ENCODE peak calls at places on chromosomes 7 and 10, in six cellular contexts. C is endodermal cell, L is brain microvascular endothelial cell, H is cardiac muscle cell, M is MM.1S, J is K562. W is an unnamed sample.

GRCh38 chr7:25844109-25844915 is 307.7 kb upstream of the NFE2L3 start:
- DNase-seq in H (no peak), L (peak), M (no peak), J (no peak), C (no peak), W (no peak)

GRCh38 chr10:123995461-123996131 is 97.8 kb downstream of the CHST15 start:
- DNase-seq in L (peak), M (peak), C (peak), J (no peak), H (peak), W (peak)

GRCh38 chr7:595621-596010 is 76.0 kb upstream of the PDGFA start:
- DNase-seq in L (no peak), J (no peak), M (no peak), H (no peak), C (no peak), W (no peak)

GRCh38 chr7:1898628-1899185 is 228.6 kb downstream of the ELFN1 start:
- DNase-seq in H (no peak), C (no peak), M (no peak), J (no peak), L (no peak), W (no peak)

GRCh38 chr10:3482200-3482993 is 302.6 kb downstream of the KLF6 start:
- DNase-seq in H (peak), C (peak), J (peak), M (no peak), L (peak), W (peak)

GRCh38 chr7:48321319-48322010 is 150.2 kb downstream of the ABCA13 start:
- DNase-seq in L (no peak), J (no peak), C (no peak), M (no peak), H (no peak), W (no peak)

GRCh38 chr10:4191354-4191753 is 406.3 kb upstream of the KLF6 start:
- DNase-seq in M (no peak), H (no peak), L (no peak), J (no peak), C (no peak), W (no peak)

GRCh38 chr10:63819753-63820347 is 298.6 kb downstream of the REEP3 start:
- DNase-seq in J (peak), C (peak), L (peak), M (peak), H (peak), W (peak)

GRCh38 chr7:1274121-1274875 is 41.6 kb downstream of the UNCX start:
- DNase-seq in C (no peak), M (no peak), J (no peak), H (no peak), L (no peak), W (no peak)

GRCh38 chr10:49318751-49319150 is 19.8 kb downstream of the C10orf71 start:
- DNase-seq in L (no peak), H (no peak), C (no peak), J (no peak), M (no peak), W (no peak)

GRCh38 chr10:112519129-112519761 is 72.2 kb downstream of the VTI1A start:
- DNase-seq in L (no peak), J (no peak), M (no peak), H (no peak), C (no peak), W (no peak)

GRCh38 chr10:73262105-73262730 is 9.8 kb upstream of the MRPS16 start:
- DNase-seq in L (peak), H (no peak), J (peak), C (no peak), M (no peak), W (no peak)

GRCh38 chr10:102714621-102715455 is at the start of gene SFXN2:
- DNase-seq in M (peak), J (no peak), C (peak), H (no peak), L (no peak), W (no peak)

GRCh38 chr10:129816702-129817101 is 147.4 kb downstream of the EBF3 start:
- DNase-seq in L (no peak), H (no peak), J (no peak), C (no peak), M (no peak), W (no peak)

GRCh38 chr7:21251166-21251806 is 176.6 kb upstream of the SP4 start:
- DNase-seq in C (no peak), L (no peak), J (no peak), H (no peak), M (no peak), W (no peak)

GRCh38 chr7:97390052-97390451 is 272.6 kb downstream of the SDHAF3 start:
- DNase-seq in C (no peak), J (no peak), H (no peak), M (no peak), L (no peak), W (no peak)

GRCh38 chr10:3624367-3624766 is 160.6 kb downstream of the KLF6 start:
- DNase-seq in H (no peak), J (no peak), M (no peak), L (peak), C (no peak), W (no peak)

DNA sequence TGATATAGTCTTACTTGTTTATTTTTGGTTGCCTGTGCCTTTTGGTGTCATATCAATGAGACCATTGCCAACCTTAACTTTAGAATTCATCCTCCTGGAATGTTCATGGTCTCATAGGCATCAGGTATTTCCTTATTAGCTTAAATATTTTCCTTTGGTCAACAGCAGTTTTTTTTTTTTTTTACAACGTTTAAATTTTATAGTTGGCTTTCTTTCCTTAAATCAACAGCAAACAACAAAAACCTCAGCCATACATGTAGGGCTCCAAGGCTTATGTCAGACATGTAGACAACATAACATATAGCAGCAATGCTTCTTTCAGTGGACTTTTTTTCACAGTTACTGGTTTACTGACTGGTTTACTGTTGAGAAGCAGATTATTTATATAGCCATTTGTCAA is 22.7 kb downstream of the ENTPD7 start:
- DNase-seq in M (no peak), H (no peak), J (no peak), L (no peak), C (no peak), W (no peak)
- H3K27ac ChIP-seq in M (no peak), H (no peak), J (no peak), L (no peak), C (no peak), W (peak)

DNA sequence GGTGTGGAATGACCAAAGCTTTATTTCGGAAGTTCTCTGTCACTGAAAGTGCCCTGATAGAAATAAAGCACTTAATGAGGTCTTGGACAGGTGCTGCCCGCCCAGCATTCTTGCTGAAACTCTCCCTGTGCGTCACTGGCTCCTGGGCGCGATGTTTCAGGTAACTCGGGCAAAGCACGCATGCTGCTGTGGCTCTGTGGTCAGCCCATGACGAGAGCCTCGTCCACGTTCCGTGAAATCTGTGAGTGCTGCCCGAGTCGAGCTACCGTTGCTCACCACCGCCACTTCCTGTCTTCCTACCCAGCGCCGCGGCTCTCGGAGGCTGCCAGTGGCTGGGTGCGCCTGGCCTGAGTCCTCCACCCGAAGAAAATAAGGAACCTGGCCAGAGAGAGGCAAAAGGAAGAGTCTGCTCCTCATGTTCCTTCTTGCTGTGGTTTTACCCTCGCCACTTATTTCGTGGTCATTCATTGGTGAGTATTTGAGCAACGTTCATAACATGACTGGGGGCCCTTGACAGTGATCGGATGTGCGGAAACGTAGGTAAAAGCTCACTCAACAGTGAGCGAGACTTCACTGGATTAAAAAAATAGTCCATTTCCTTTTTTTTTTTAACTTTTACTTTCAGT is 95.5 kb downstream of the MAP3K8 start:
- DNase-seq in M (peak), J (no peak), L (no peak), H (no peak), C (no peak), W (no peak)
- H3K4me3 ChIP-seq in M (peak), J (no peak), L (no peak), H (no peak), C (no peak), W (no peak)

GRCh38 chr7:140316165-140316661 is 82.1 kb downstream of the SLC37A3 start:
- DNase-seq in C (no peak), L (peak), M (no peak), J (no peak), H (no peak), W (peak)

GRCh38 chr7:140317597-140317996 is 80.7 kb downstream of the SLC37A3 start:
- DNase-seq in H (no peak), C (no peak), L (no peak), J (peak), M (no peak), W (no peak)

GRCh38 chr7:140314571-140315480 is 83.5 kb downstream of the SLC37A3 start:
- DNase-seq in J (no peak), C (no peak), L (peak), H (no peak), M (no peak), W (no peak)

GRCh38 chr7:140317999-140318398 is 80.3 kb downstream of the SLC37A3 start:
- DNase-seq in J (no peak), M (no peak), H (no peak), L (no peak), C (no peak), W (no peak)

GRCh38 chr7:140315498-140316164 is 82.7 kb downstream of the SLC37A3 start:
- DNase-seq in H (no peak), C (no peak), M (no peak), L (no peak), J (no peak), W (no peak)
- H3K27ac ChIP-seq in H (no peak), C (no peak), M (no peak), L (no peak), J (no peak), W (peak)

GRCh38 chr7:151782598-151783448 is 94.1 kb downstream of the PRKAG2 start:
- DNase-seq in H (peak), L (peak), C (peak), M (peak), J (peak), W (peak)
- H3K4me3 ChIP-seq in H (no peak), L (peak), C (no peak), M (peak), J (no peak), W (peak)

GRCh38 chr7:151785681-151785965 is 91.3 kb downstream of the PRKAG2 start:
- DNase-seq in J (no peak), H (no peak), C (no peak), M (no peak), L (no peak), W (no peak)
- H3K27ac ChIP-seq in J (no peak), H (no peak), C (no peak), M (no peak), L (no peak), W (no peak)

GRCh38 chr7:147611402-147611801 is 979.2 kb upstream of the C7orf33 start:
- DNase-seq in C (no peak), H (no peak), M (no peak), L (no peak), J (no peak), W (no peak)

GRCh38 chr7:147605326-147605725 is 985.2 kb upstream of the C7orf33 start:
- DNase-seq in H (no peak), J (no peak), L (no peak), M (no peak), C (no peak), W (no peak)

GRCh38 chr7:147607151-147607800 is 983.3 kb upstream of the C7orf33 start:
- DNase-seq in H (no peak), C (peak), M (no peak), L (no peak), J (no peak), W (no peak)
- H3K4me3 ChIP-seq in H (no peak), C (no peak), M (no peak), L (no peak), J (no peak), W (no peak)